ENCODE peak calls at places on chromosomes 3 and 15, in eight cellular contexts. I is ovary; D is GM12878; G is naive thymus-derived CD4-positive, alpha-beta T cell; N is CD8-positive, alpha-beta T cell; F is Karpas-422; R is hepatocyte; W is Peyer's patch. J is an unnamed sample.
A peak's percentile ranks its signal among the peaks of the same experiment; 100 is the strongest.

GRCh38 chr15:25670025-25670554 is 193.0 kb downstream of the ATP10A start:
- DNase-seq in G (no peak), I (peak; percentile 42), F (no peak), D (no peak), W (no peak), N (no peak), R (peak; percentile 83), J (peak; percentile 80)

GRCh38 chr3:71154846-71155245 is 428.7 kb downstream of the FOXP1 start:
- DNase-seq in W (no peak), N (no peak), D (no peak), I (no peak), F (no peak), R (no peak), G (no peak), J (no peak)

GRCh38 chr3:143847787-143848631 is at the start of gene SLC9A9:
- DNase-seq in W (no peak), F (peak; percentile 86), I (peak; percentile 26), D (peak; percentile 63), N (peak; percentile 34), G (peak; percentile 11), R (peak; percentile 53), J (peak; percentile 7)

GRCh38 chr3:159620873-159621272 is 367.8 kb upstream of the IL12A start:
- DNase-seq in W (no peak), I (no peak), D (no peak), R (no peak), F (no peak), N (no peak), G (no peak), J (no peak)

GRCh38 chr3:170644711-170645110 is 58.8 kb upstream of the SLC7A14 start:
- DNase-seq in D (no peak), N (no peak), R (no peak), G (no peak), I (no peak), F (no peak), W (no peak), J (no peak)

GRCh38 chr15:73952171-73952912 is 26.1 kb downstream of the LOXL1 start:
- DNase-seq in R (no peak), D (no peak), N (no peak), G (no peak), W (no peak), I (no peak), F (no peak), J (no peak)

GRCh38 chr3:113516115-113516505 is 1.2 kb upstream of the SPICE1 start:
- DNase-seq in F (peak; percentile 57), R (no peak), G (no peak), D (no peak), N (no peak), W (no peak), I (peak; percentile 19), J (peak; percentile 56)

GRCh38 chr3:144187531-144188230 is 216.1 kb downstream of the DIPK2A start:
- DNase-seq in F (no peak), N (no peak), D (no peak), W (no peak), I (no peak), G (no peak), R (no peak), J (no peak)

GRCh38 chr3:70064194-70064787 is 64.8 kb downstream of the SAMMSON start:
- DNase-seq in F (peak; percentile 62), W (no peak), R (peak; percentile 67), N (no peak), D (peak; percentile 1), G (no peak), I (peak; percentile 19), J (no peak)

GRCh38 chr15:54500330-54500729 is 522.1 kb downstream of the UNC13C start:
- DNase-seq in R (no peak), G (no peak), I (no peak), D (no peak), N (no peak), W (no peak), F (no peak), J (no peak)

GRCh38 chr15:36905908-36906307 is 194.4 kb downstream of the MEIS2 start:
- DNase-seq in N (no peak), W (no peak), F (no peak), D (no peak), G (no peak), R (peak; percentile 31), I (no peak), J (no peak)

GRCh38 chr3:125059488-125060245 is 3.9 kb upstream of the HEG1 start:
- DNase-seq in G (no peak), I (no peak), D (no peak), W (no peak), N (no peak), R (no peak), F (no peak), J (no peak)

GRCh38 chr3:125062904-125063618 is 7.3 kb upstream of the HEG1 start:
- DNase-seq in G (no peak), W (no peak), R (peak; percentile 59), I (no peak), N (no peak), F (no peak), D (no peak), J (peak; percentile 39)

GRCh38 chr3:125061646-125062045 is 5.8 kb upstream of the HEG1 start:
- DNase-seq in D (no peak), F (no peak), W (no peak), I (no peak), R (no peak), G (no peak), N (no peak), J (no peak)

GRCh38 chr3:125058959-125059358 is 3.2 kb upstream of the HEG1 start:
- DNase-seq in D (no peak), F (no peak), N (no peak), G (no peak), R (no peak), I (no peak), W (no peak), J (no peak)

DNA sequence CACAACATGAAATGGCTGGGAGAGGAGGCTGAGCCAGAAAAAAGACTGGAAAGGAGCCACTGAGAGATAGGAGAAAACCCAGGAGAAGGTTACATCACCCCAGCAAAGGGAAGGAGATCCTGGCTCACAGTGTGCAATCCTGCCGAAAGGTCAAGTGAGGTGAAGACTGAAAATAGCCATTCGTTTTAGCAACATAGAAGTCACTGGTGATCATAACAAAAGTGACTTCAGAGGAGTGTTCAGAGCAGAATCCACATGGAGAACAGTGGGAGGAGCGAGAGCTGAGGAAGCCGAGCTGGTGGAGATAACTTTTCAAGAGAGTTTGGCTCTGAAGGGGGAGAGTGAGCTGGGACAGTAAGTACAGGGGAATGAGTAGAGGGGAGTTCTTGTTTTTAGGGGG is 5.4 kb upstream of the HEG1 start:
- DNase-seq in N (no peak), I (peak; percentile 84), F (no peak), G (no peak), D (no peak), W (no peak), R (peak; percentile 48), J (no peak)
- H3K4me3 ChIP-seq in N (no peak overlapping the region), I (no peak overlapping the region), F (no peak overlapping the region), G (no peak overlapping the region), D (no peak overlapping the region), W (no peak overlapping the region), R (no peak overlapping the region), J (no peak overlapping the region)

GRCh38 chr3:152258448-152259302 is 10.1 kb upstream of the MBNL1 start:
- DNase-seq in F (no peak), R (peak; percentile 69), N (peak; percentile 78), I (peak; percentile 66), D (no peak), W (peak; percentile 54), G (peak; percentile 90), J (no peak)

GRCh38 chr3:152261329-152261728 is 7.4 kb upstream of the MBNL1 start:
- DNase-seq in N (no peak), I (no peak), G (no peak), W (no peak), F (no peak), R (no peak), D (no peak), J (no peak)

GRCh38 chr3:152260529-152260928 is 8.2 kb upstream of the MBNL1 start:
- DNase-seq in N (no peak), F (no peak), W (no peak), D (no peak), I (no peak), R (no peak), G (no peak), J (no peak)

GRCh38 chr3:152259480-152259879 is 9.2 kb upstream of the MBNL1 start:
- DNase-seq in I (no peak), G (peak; percentile 11), R (no peak), W (no peak), F (no peak), D (no peak), N (no peak), J (no peak)

GRCh38 chr3:152260026-152260425 is 8.7 kb upstream of the MBNL1 start:
- DNase-seq in G (no peak), I (no peak), F (no peak), W (no peak), N (no peak), D (no peak), R (no peak), J (no peak)
- H3K27me3 ChIP-seq in G (no peaks in the 10 kb centered on the region), I (no peaks in the 10 kb centered on the region), F (no peaks in the 10 kb centered on the region), W (no peaks in the 10 kb centered on the region), N (no peaks in the 10 kb centered on the region), D (no peaks in the 10 kb centered on the region), R (no peaks in the 10 kb centered on the region), J (no peaks in the 10 kb centered on the region)

GRCh38 chr3:195149292-195149691 is 121.7 kb downstream of the XXYLT1 start:
- DNase-seq in N (no peak), F (no peak), W (no peak), R (no peak), D (no peak), G (no peak), I (no peak), J (no peak)

GRCh38 chr3:195151402-195151801 is 119.6 kb downstream of the XXYLT1 start:
- DNase-seq in F (no peak), D (no peak), W (no peak), I (no peak), R (no peak), G (no peak), N (no peak), J (no peak)

GRCh38 chr3:195150194-195151118 is 120.5 kb downstream of the XXYLT1 start:
- DNase-seq in W (peak; percentile 64), I (peak; percentile 75), R (peak; percentile 66), G (no peak), N (peak; percentile 35), F (no peak), D (no peak), J (peak; percentile 58)

GRCh38 chr3:195147649-195148121 is 123.3 kb downstream of the XXYLT1 start:
- DNase-seq in F (no peak), W (peak; percentile 66), I (no peak), N (no peak), G (no peak), D (peak; percentile 91), R (no peak), J (no peak)

DNA sequence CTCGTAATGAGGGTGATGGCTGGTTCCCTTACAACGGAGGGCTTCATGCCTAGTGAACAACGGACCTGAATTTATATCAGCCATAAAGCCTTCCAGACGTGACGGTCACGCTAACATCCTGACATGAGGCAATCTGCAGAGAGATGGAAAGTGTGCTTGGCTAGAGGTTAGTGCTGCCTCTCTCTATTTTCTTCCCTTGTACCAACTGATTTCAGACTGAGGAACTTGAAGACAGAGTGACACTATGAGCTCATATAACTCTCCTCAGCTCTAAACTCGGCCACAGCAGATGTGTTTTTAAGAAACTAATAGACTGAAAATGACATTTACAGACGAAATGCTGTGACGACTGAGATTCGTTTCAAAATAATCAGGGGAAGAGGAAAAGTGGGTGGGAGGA is 122.4 kb downstream of the XXYLT1 start:
- DNase-seq in W (no peak), G (no peak), I (no peak), R (no peak), N (no peak), F (no peak), D (no peak), J (no peak)
- H3K4me3 ChIP-seq in W (no peak overlapping the region), G (no peak overlapping the region), I (no peak overlapping the region), R (no peak overlapping the region), N (no peak overlapping the region), F (no peak overlapping the region), D (peak overlapping the region; percentile 93), J (no peak overlapping the region)

GRCh38 chr3:127819656-127820055 is 2.7 kb downstream of the MGLL start:
- DNase-seq in D (no peak), W (no peak), F (no peak), G (no peak), I (no peak), R (no peak), N (no peak), J (no peak)
- H3K27me3 ChIP-seq in D (no peaks in the 10 kb centered on the region), W (no peaks in the 10 kb centered on the region), F (no peaks in the 10 kb centered on the region), G (no peaks in the 10 kb centered on the region), I (no peaks in the 10 kb centered on the region), R (peaks cover 4% of the 10 kb centered on the region), N (peaks cover 6% of the 10 kb centered on the region), J (no peaks in the 10 kb centered on the region)